ENCODE peak calls at places on chromosomes 3 and 15, in six cellular contexts. F, A, R, Z, Q and J are unnamed samples.

GRCh38 chr15:60580068-60580467 is 101.1 kb upstream of the ICE2 start:
- DNase-seq in R (peak), A (no peak), F (no peak), Z (no peak), Q (no peak), J (no peak)

GRCh38 chr3:129663045-129663446 is 56.6 kb upstream of the PLXND1 start:
- DNase-seq in F (no peak), R (no peak), A (peak), Z (no peak), Q (no peak), J (peak)

GRCh38 chr15:75024102-75024636 is 779 bp downstream of the PPCDC start:
- DNase-seq in Z (no peak), F (no peak), A (no peak), Q (no peak), R (peak), J (no peak)

GRCh38 chr3:122671543-122671942 is 9.1 kb upstream of the PARP14 start:
- DNase-seq in Z (no peak), R (no peak), Q (no peak), F (no peak), A (no peak), J (no peak)

GRCh38 chr3:141401584-141402475 is 33.5 kb downstream of the ZBTB38 start:
- DNase-seq in Z (no peak), F (peak), A (no peak), R (peak), Q (no peak), J (no peak)

GRCh38 chr3:10196389-10197052 is 31.8 kb downstream of the IRAK2 start:
- DNase-seq in A (no peak), F (no peak), Q (peak), Z (no peak), R (peak), J (peak)

GRCh38 chr15:61839541-61839940 is 220.7 kb downstream of the VPS13C start:
- DNase-seq in A (no peak), R (no peak), F (no peak), Z (peak), Q (no peak), J (peak)

GRCh38 chr15:29825205-29825604 is 2.9 kb upstream of the TJP1 start:
- DNase-seq in Z (no peak), Q (peak), F (no peak), A (no peak), R (peak), J (no peak)

GRCh38 chr3:188553569-188553968 is 399.6 kb downstream of the LPP start:
- DNase-seq in Z (no peak), F (no peak), A (no peak), Q (no peak), R (no peak), J (no peak)

GRCh38 chr3:5053021-5053831 is 68.9 kb upstream of the ARL8B start:
- DNase-seq in R (no peak), Q (no peak), F (no peak), A (no peak), Z (peak), J (no peak)

GRCh38 chr3:167861649-167862048 is 126.1 kb downstream of the SERPINI1 start:
- DNase-seq in R (no peak), Q (no peak), F (no peak), A (no peak), Z (peak), J (no peak)

GRCh38 chr3:42118762-42119361 is 27.7 kb downstream of the TRAK1 start:
- DNase-seq in Z (no peak), Q (peak), A (no peak), F (no peak), R (peak), J (no peak)